ENCODE peak calls at places on chromosomes 7 and 10, in eight cellular contexts. P is H9, E is GM23338, F is PC-3, K is H1, S is SK-N-SH, X is PC-9, Y is astrocyte. M is an unnamed sample. For H3K79me2, the result is how much of the 10 kb centered on the place peaks cover.

GRCh38 chr10:80468002-80468401 is 13.9 kb downstream of the TSPAN14 start:
- DNase-seq in K (no peak), F (no peak), X (peak), Y (no peak), E (peak), S (peak), P (peak), M (peak)

GRCh38 chr10:46555713-46556514 is 544 bp downstream of the GPRIN2 start:
- DNase-seq in Y (no peak), E (peak), K (peak), F (no peak), X (peak), P (peak), S (no peak), M (no peak)

GRCh38 chr7:73442903-73443542 is 9.4 kb downstream of the FZD9 start:
- DNase-seq in K (no peak), E (peak), X (no peak), Y (no peak), S (no peak), F (no peak), P (no peak), M (no peak)

GRCh38 chr10:49668684-49669083 is 10.8 kb upstream of the C10orf53 start:
- DNase-seq in Y (no peak), P (no peak), X (no peak), E (no peak), K (no peak), S (no peak), F (no peak), M (no peak)

GRCh38 chr10:28291881-28292297 is 11.0 kb downstream of the MPP7 start:
- DNase-seq in P (no peak), Y (peak), X (no peak), E (no peak), K (no peak), F (peak), S (no peak), M (no peak)

GRCh38 chr10:90652519-90652918 is 205.3 kb downstream of the HTR7 start:
- DNase-seq in P (no peak), E (peak), F (peak), X (peak), K (no peak), S (no peak), Y (no peak), M (no peak)

GRCh38 chr10:29795856-29796255 is 161.1 kb upstream of the SVIL start:
- DNase-seq in S (no peak), P (no peak), E (no peak), Y (peak), F (peak), X (no peak), K (no peak), M (no peak)

GRCh38 chr7:40673285-40673684 is 538.5 kb downstream of the SUGCT start:
- DNase-seq in Y (peak), X (no peak), K (no peak), E (no peak), P (no peak), S (no peak), F (peak), M (no peak)

GRCh38 chr7:46173526-46174191 is 252.6 kb upstream of the IGFBP3 start:
- DNase-seq in S (no peak), E (no peak), Y (peak), K (no peak), P (no peak), X (no peak), F (no peak), M (no peak)

GRCh38 chr10:133128126-133129081 is 31.6 kb upstream of the KNDC1 start:
- DNase-seq in X (no peak), P (peak), S (no peak), F (no peak), Y (no peak), E (no peak), K (no peak), M (no peak)

GRCh38 chr7:99143853-99144672 is at the start of gene SMURF1:
- DNase-seq in F (peak), K (no peak), P (peak), X (peak), Y (peak), S (peak), E (peak), M (peak)

GRCh38 chr7:40986351-40986873 is 716.5 kb downstream of the INHBA start:
- DNase-seq in F (peak), Y (peak), P (no peak), E (no peak), K (no peak), X (no peak), S (no peak), M (no peak)

GRCh38 chr7:159143780-159144755 is 599 bp downstream of the VIPR2 start:
- DNase-seq in X (no peak), K (no peak), Y (no peak), F (no peak), S (peak), P (peak), E (peak), M (no peak)

GRCh38 chr10:127945335-127945734 is 38.4 kb downstream of the PTPRE start:
- DNase-seq in K (no peak), S (no peak), E (no peak), Y (no peak), F (peak), X (peak), P (no peak), M (peak)

GRCh38 chr7:130379019-130379418 is 1.3 kb upstream of the CPA1 start:
- DNase-seq in X (no peak), E (no peak), F (no peak), P (no peak), K (no peak), Y (no peak), S (no peak), M (no peak)

GRCh38 chr10:88523739-88524400 is 59.2 kb downstream of the RNLS start:
- DNase-seq in F (no peak), E (no peak), K (no peak), P (no peak), S (no peak), Y (no peak), X (no peak), M (no peak)

GRCh38 chr7:102415685-102416225 is 17.6 kb upstream of the ORAI2 start:
- DNase-seq in P (no peak), S (peak), E (no peak), F (no peak), K (no peak), Y (no peak), X (no peak), M (peak)

GRCh38 chr7:85529197-85529596 is 342.3 kb upstream of the SEMA3D start:
- DNase-seq in Y (peak), X (no peak), S (no peak), K (no peak), P (no peak), E (peak), F (no peak), M (no peak)

GRCh38 chr10:91493313-91493712 is 83.2 kb downstream of the HECTD2 start:
- DNase-seq in S (peak), P (no peak), X (no peak), Y (peak), K (no peak), F (peak), E (peak), M (peak)

GRCh38 chr10:81978238-81978637 is 103.2 kb downstream of the NRG3 start:
- DNase-seq in E (peak), X (no peak), Y (peak), F (peak), S (no peak), P (no peak), K (no peak), M (peak)

GRCh38 chr10:12911795-12912194 is 89.7 kb downstream of the CCDC3 start:
- DNase-seq in P (no peak), Y (no peak), X (no peak), S (no peak), F (no peak), E (no peak), K (no peak), M (no peak)

GRCh38 chr7:85065306-85065705 is 121.5 kb downstream of the SEMA3D start:
- DNase-seq in Y (peak), S (no peak), K (no peak), P (no peak), E (no peak), F (no peak), X (no peak), M (no peak)

GRCh38 chr7:2637505-2638223 is 5.9 kb downstream of the TTYH3 start:
- DNase-seq in P (no peak), E (no peak), S (peak), X (no peak), Y (no peak), F (no peak), K (no peak), M (peak)

GRCh38 chr7:27590421-27590820 is 72.3 kb downstream of the HIBADH start:
- DNase-seq in P (no peak), S (no peak), X (no peak), F (no peak), E (no peak), Y (no peak), K (no peak), M (no peak)

GRCh38 chr7:54242776-54243175 is 299.4 kb upstream of the VSTM2A start:
- DNase-seq in Y (no peak), K (no peak), P (no peak), S (no peak), F (no peak), E (no peak), X (no peak), M (no peak)

GRCh38 chr7:21338728-21339164 is 89.1 kb upstream of the SP4 start:
- DNase-seq in S (no peak), E (no peak), X (no peak), P (no peak), F (peak), Y (no peak), K (no peak), M (no peak)

DNA sequence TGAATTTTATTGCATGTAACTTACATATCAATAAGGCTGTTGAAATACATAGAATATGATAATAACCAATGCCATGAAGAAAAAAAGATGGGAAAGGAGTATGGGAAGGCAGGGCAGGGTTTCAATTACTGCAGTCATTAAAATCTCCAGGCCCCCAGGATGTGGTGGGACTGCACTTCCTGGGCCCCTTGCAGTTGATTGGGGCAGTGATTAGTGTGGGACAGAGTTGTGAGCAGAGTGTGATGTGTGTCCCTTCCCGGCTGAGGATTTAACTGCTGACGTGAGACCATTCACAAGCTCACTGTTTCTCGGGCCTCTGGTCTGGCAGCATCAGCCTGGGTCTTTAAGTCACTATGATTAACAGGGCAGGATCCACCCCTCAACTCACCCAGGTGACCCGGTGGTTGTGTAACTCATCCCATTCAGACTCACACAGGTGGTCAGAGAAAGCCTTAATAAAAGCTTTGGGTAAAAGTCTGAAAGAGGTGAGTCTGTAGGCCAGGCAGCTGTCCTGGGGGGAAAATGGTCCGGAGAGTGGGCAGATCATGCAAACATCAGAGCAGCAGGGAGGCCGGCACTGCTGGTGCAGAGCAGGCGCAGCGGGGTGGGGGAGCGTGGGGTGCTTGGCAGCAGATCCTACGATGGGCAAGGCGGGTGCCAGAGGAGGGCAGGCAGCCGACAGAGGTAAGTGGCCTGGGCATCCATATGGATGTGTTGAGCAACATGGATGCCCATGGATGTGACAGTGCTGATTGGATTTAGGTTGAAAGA is 36.3 kb upstream of the WDFY4 start:
- DNase-seq in S (no peak), F (no peak), Y (no peak), E (peak), P (no peak), X (no peak), K (no peak), M (no peak)
- H3K27ac ChIP-seq in S (no peak), F (no peak), Y (no peak), E (no peak), P (no peak), X (no peak), K (no peak), M (no peak)

DNA sequence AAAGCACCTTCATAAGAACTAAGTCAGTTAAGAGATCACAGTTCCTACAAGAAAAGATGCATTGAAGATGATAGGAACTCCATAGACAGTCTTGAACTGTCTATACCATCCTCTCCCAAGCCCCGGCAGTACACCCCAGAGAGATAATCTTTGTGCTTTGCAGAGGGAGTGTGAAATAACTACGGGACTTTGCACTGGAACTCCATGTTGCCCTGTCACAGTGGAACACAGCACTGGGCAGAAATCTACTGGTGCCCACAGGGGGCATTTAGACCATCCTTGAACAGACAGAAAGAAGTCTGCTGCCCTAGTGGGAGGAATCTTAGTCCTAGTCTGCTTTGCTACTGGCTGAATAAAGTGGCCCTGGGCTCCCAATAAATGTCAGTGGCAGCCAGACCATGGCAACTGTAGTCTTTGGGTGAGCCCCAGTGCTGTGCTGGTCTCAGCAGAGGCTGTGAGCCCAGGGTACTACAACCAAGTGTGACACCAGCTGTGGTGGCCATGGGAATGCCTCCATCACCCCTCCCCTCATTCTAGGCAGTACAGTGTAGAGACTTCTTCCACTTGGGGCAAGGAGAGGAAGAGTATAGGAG is 107.7 kb upstream of the TMEM168 start:
- DNase-seq in Y (no peak), E (no peak), X (no peak), K (no peak), P (no peak), F (no peak), S (no peak), M (no peak)
- H3K79me2 ChIP-seq in Y (under half), E (under half), X (under half), K (under half), P (under half), F (under half), S (under half), M (under half)

GRCh38 chr10:78549536-78549935 is 515.9 kb downstream of the RPS24 start:
- DNase-seq in K (no peak), X (no peak), P (no peak), F (peak), Y (peak), E (no peak), S (no peak), M (no peak)

GRCh38 chr10:78552261-78552811 is 516.4 kb upstream of the ZMIZ1 start:
- DNase-seq in P (no peak), Y (peak), E (no peak), X (no peak), F (no peak), S (no peak), K (no peak), M (peak)

GRCh38 chr10:78550090-78550489 is 516.4 kb downstream of the RPS24 start:
- DNase-seq in X (no peak), K (no peak), E (no peak), Y (no peak), F (no peak), P (no peak), S (no peak), M (no peak)

GRCh38 chr10:78550716-78551115 is 517.1 kb downstream of the RPS24 start:
- DNase-seq in X (no peak), K (no peak), Y (no peak), S (no peak), P (no peak), F (no peak), E (no peak), M (no peak)

DNA sequence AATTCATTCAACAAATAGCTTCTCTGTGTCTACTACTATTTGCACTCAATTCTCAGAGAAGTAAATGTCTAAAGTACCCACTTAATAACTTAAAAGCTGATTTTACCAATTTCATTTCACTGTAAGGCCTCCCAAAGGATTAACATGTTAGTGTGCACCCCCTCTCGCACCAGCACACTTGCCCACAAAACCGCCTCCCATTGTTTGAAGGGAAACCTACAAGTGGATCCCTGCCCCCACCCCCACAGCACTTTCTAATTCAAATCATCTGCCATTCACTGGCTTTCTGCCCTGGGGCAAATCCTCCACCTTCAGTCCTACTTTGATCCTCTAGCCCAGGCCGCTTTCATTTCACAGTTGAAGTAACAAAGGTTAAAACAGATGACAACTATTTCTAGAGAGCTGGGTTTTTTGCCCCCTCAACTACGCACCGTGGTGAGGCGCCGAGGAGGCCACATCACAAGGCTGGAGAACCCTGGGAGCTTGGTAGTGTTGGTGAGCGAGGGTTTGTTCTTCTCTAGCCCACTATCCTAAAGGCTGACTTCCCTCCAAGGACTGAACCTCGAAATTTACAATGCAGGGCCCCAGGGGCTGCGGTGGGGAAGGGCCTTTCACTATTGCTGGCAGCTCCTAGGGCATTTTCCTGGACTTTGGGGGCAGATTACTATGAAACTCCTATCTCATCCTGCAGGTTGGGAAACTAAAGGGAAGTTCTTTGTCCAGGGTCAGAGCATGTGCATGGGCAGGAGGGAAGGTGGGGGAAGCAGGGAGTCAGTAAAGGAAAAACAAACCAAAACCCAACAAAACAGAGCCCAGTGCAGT is 517.4 kb upstream of the ZMIZ1 start:
- DNase-seq in F (no peak), S (no peak), E (peak), X (no peak), P (peak), Y (no peak), K (peak), M (no peak)
- H2AFZ ChIP-seq in F (no peak), S (no peak), E (peak), X (no peak), P (peak), Y (no peak), K (no peak), M (no peak)

GRCh38 chr10:79336739-79337138 is 10.5 kb upstream of the PPIF start:
- DNase-seq in K (no peak), Y (no peak), X (no peak), S (no peak), F (no peak), E (peak), P (peak), M (no peak)
- H3K27ac ChIP-seq in K (no peak), Y (no peak), X (no peak), S (no peak), F (no peak), E (no peak), P (no peak), M (no peak)

M was measured in OCI-LY7.